ENCODE peak calls at places on chromosomes 12 and 14, in seven cellular contexts. One of them, this sample, is unnamed.

GRCh38 chr14:61488417-61488816 is 167.0 kb downstream of the PRKCH start:
- DNase-seq in naive thymus-derived CD4-positive, alpha-beta T cell: no peak
- DNase-seq in brain microvascular endothelial cell: no peak
- DNase-seq in bronchial epithelial cell: no peak
- DNase-seq in left cardiac atrium: no peak
- DNase-seq in NCI-H2171 treated with DMSO at 0.1 percent for 48 hours: no peak
- DNase-seq in mesendoderm: no peak
- DNase-seq in this sample: peak; percentile 29

GRCh38 chr12:96177013-96177412 is 17.2 kb upstream of the ELK3 start:
- DNase-seq in mesendoderm: no peak
- DNase-seq in naive thymus-derived CD4-positive, alpha-beta T cell: no peak
- DNase-seq in left cardiac atrium: no peak
- DNase-seq in brain microvascular endothelial cell: peak; percentile 90
- DNase-seq in bronchial epithelial cell: peak; percentile 99
- DNase-seq in NCI-H2171 treated with DMSO at 0.1 percent for 48 hours: no peak
- DNase-seq in this sample: no peak

GRCh38 chr14:42927313-42927712 is 1320.6 kb downstream of the LRFN5 start:
- DNase-seq in bronchial epithelial cell: no peak
- DNase-seq in naive thymus-derived CD4-positive, alpha-beta T cell: no peak
- DNase-seq in left cardiac atrium: no peak
- DNase-seq in mesendoderm: no peak
- DNase-seq in brain microvascular endothelial cell: no peak
- DNase-seq in NCI-H2171 treated with DMSO at 0.1 percent for 48 hours: no peak
- DNase-seq in this sample: no peak

GRCh38 chr14:23120405-23121251 is 1.6 kb upstream of the CEBPE start:
- DNase-seq in mesendoderm: peak; percentile 94
- DNase-seq in left cardiac atrium: peak; percentile 93
- DNase-seq in naive thymus-derived CD4-positive, alpha-beta T cell: peak; percentile 75
- DNase-seq in bronchial epithelial cell: peak; percentile 71
- DNase-seq in brain microvascular endothelial cell: peak; percentile 81
- DNase-seq in NCI-H2171 treated with DMSO at 0.1 percent for 48 hours: peak; percentile 88
- DNase-seq in this sample: peak; percentile 91

GRCh38 chr14:44112774-44113460 is 394.2 kb downstream of the FSCB start:
- DNase-seq in bronchial epithelial cell: peak; percentile 60
- DNase-seq in NCI-H2171 treated with DMSO at 0.1 percent for 48 hours: no peak
- DNase-seq in left cardiac atrium: no peak
- DNase-seq in mesendoderm: no peak
- DNase-seq in brain microvascular endothelial cell: no peak
- DNase-seq in naive thymus-derived CD4-positive, alpha-beta T cell: no peak
- DNase-seq in this sample: peak; percentile 15

GRCh38 chr12:51907864-51908425 is 641 bp downstream of the ACVRL1 start:
- DNase-seq in naive thymus-derived CD4-positive, alpha-beta T cell: no peak
- DNase-seq in brain microvascular endothelial cell: no peak
- DNase-seq in mesendoderm: no peak
- DNase-seq in NCI-H2171 treated with DMSO at 0.1 percent for 48 hours: no peak
- DNase-seq in left cardiac atrium: peak; percentile 13
- DNase-seq in bronchial epithelial cell: no peak
- DNase-seq in this sample: no peak

GRCh38 chr14:30507209-30507608 is 51.7 kb upstream of the G2E3 start:
- DNase-seq in naive thymus-derived CD4-positive, alpha-beta T cell: no peak
- DNase-seq in mesendoderm: no peak
- DNase-seq in bronchial epithelial cell: no peak
- DNase-seq in NCI-H2171 treated with DMSO at 0.1 percent for 48 hours: no peak
- DNase-seq in left cardiac atrium: no peak
- DNase-seq in brain microvascular endothelial cell: no peak
- DNase-seq in this sample: peak; percentile 63

GRCh38 chr12:108599948-108600701 is 2.2 kb upstream of the TMEM119 start:
- DNase-seq in left cardiac atrium: no peak
- DNase-seq in mesendoderm: no peak
- DNase-seq in naive thymus-derived CD4-positive, alpha-beta T cell: no peak
- DNase-seq in NCI-H2171 treated with DMSO at 0.1 percent for 48 hours: no peak
- DNase-seq in bronchial epithelial cell: no peak
- DNase-seq in brain microvascular endothelial cell: no peak
- DNase-seq in this sample: no peak

GRCh38 chr14:95500772-95501401 is 15.6 kb downstream of the SYNE3 start:
- DNase-seq in mesendoderm: no peak
- DNase-seq in brain microvascular endothelial cell: peak; percentile 73
- DNase-seq in NCI-H2171 treated with DMSO at 0.1 percent for 48 hours: no peak
- DNase-seq in left cardiac atrium: peak; percentile 73
- DNase-seq in naive thymus-derived CD4-positive, alpha-beta T cell: no peak
- DNase-seq in bronchial epithelial cell: peak; percentile 50
- DNase-seq in this sample: no peak

GRCh38 chr12:81896771-81897170 is 137.6 kb upstream of the PPFIA2 start:
- DNase-seq in NCI-H2171 treated with DMSO at 0.1 percent for 48 hours: no peak
- DNase-seq in left cardiac atrium: no peak
- DNase-seq in bronchial epithelial cell: no peak
- DNase-seq in naive thymus-derived CD4-positive, alpha-beta T cell: no peak
- DNase-seq in brain microvascular endothelial cell: peak; percentile 0
- DNase-seq in mesendoderm: peak; percentile 72
- DNase-seq in this sample: no peak